ENCODE peak calls at places on chromosomes 13 and 19, in eight cellular contexts. One of them, this sample, is unnamed.

GRCh38 chr13:74217816-74218215 is 83.6 kb upstream of the KLF12 start:
- DNase-seq in Calu3: no peak
- DNase-seq in DND-41: no peak
- DNase-seq in CD8-positive, alpha-beta T cell: no peak
- DNase-seq in CD4-positive, alpha-beta T cell: no peak
- DNase-seq in spleen: no peak
- DNase-seq in GM13977: no peak
- DNase-seq in GM12864: no peak
- DNase-seq in this sample: no peak

GRCh38 chr13:75347925-75348324 is 134.0 kb downstream of the TBC1D4 start:
- DNase-seq in Calu3: no peak
- DNase-seq in DND-41: no peak
- DNase-seq in CD8-positive, alpha-beta T cell: no peak
- DNase-seq in CD4-positive, alpha-beta T cell: no peak
- DNase-seq in spleen: no peak
- DNase-seq in GM13977: no peak
- DNase-seq in GM12864: no peak
- DNase-seq in this sample: no peak

GRCh38 chr19:4866595-4867424 is 657 bp downstream of the PLIN3 start:
- DNase-seq in Calu3: peak
- DNase-seq in DND-41: peak
- DNase-seq in CD8-positive, alpha-beta T cell: peak
- DNase-seq in CD4-positive, alpha-beta T cell: peak
- DNase-seq in spleen: peak
- DNase-seq in GM13977: peak
- DNase-seq in GM12864: no peak
- DNase-seq in this sample: peak

GRCh38 chr13:25001807-25002206 is 94.1 kb upstream of the PABPC3 start:
- DNase-seq in Calu3: no peak
- DNase-seq in DND-41: no peak
- DNase-seq in CD8-positive, alpha-beta T cell: no peak
- DNase-seq in CD4-positive, alpha-beta T cell: no peak
- DNase-seq in spleen: no peak
- DNase-seq in GM13977: no peak
- DNase-seq in GM12864: no peak
- DNase-seq in this sample: no peak

GRCh38 chr13:81539643-81540150 is 1198.8 kb upstream of the SPRY2 start:
- DNase-seq in Calu3: no peak
- DNase-seq in DND-41: no peak
- DNase-seq in CD8-positive, alpha-beta T cell: no peak
- DNase-seq in CD4-positive, alpha-beta T cell: no peak
- DNase-seq in spleen: no peak
- DNase-seq in GM13977: no peak
- DNase-seq in GM12864: no peak
- DNase-seq in this sample: no peak

GRCh38 chr13:78136966-78137365 is 218.3 kb upstream of the EDNRB start:
- DNase-seq in Calu3: no peak
- DNase-seq in DND-41: no peak
- DNase-seq in CD8-positive, alpha-beta T cell: no peak
- DNase-seq in CD4-positive, alpha-beta T cell: no peak
- DNase-seq in spleen: no peak
- DNase-seq in GM13977: no peak
- DNase-seq in GM12864: no peak
- DNase-seq in this sample: no peak

GRCh38 chr19:55111238-55111831 is 6.1 kb downstream of the PPP1R12C start:
- DNase-seq in Calu3: no peak
- DNase-seq in DND-41: no peak
- DNase-seq in CD8-positive, alpha-beta T cell: no peak
- DNase-seq in CD4-positive, alpha-beta T cell: no peak
- DNase-seq in spleen: no peak
- DNase-seq in GM13977: no peak
- DNase-seq in GM12864: no peak
- DNase-seq in this sample: no peak

GRCh38 chr13:28046981-28047380 is 53.4 kb downstream of the FLT3 start:
- DNase-seq in Calu3: no peak
- DNase-seq in DND-41: no peak
- DNase-seq in CD8-positive, alpha-beta T cell: no peak
- DNase-seq in CD4-positive, alpha-beta T cell: no peak
- DNase-seq in spleen: no peak
- DNase-seq in GM13977: no peak
- DNase-seq in GM12864: no peak
- DNase-seq in this sample: no peak

GRCh38 chr19:9615828-9616227 is 5.2 kb downstream of the ZNF561 start:
- DNase-seq in Calu3: no peak
- DNase-seq in DND-41: no peak
- DNase-seq in CD8-positive, alpha-beta T cell: no peak
- DNase-seq in CD4-positive, alpha-beta T cell: no peak
- DNase-seq in spleen: no peak
- DNase-seq in GM13977: no peak
- DNase-seq in GM12864: no peak
- DNase-seq in this sample: no peak

GRCh38 chr13:23695711-23696512 is 125.7 kb downstream of the TNFRSF19 start:
- DNase-seq in Calu3: no peak
- DNase-seq in DND-41: no peak
- DNase-seq in CD8-positive, alpha-beta T cell: peak
- DNase-seq in CD4-positive, alpha-beta T cell: peak
- DNase-seq in spleen: peak
- DNase-seq in GM13977: peak
- DNase-seq in GM12864: peak
- DNase-seq in this sample: no peak

DNA sequence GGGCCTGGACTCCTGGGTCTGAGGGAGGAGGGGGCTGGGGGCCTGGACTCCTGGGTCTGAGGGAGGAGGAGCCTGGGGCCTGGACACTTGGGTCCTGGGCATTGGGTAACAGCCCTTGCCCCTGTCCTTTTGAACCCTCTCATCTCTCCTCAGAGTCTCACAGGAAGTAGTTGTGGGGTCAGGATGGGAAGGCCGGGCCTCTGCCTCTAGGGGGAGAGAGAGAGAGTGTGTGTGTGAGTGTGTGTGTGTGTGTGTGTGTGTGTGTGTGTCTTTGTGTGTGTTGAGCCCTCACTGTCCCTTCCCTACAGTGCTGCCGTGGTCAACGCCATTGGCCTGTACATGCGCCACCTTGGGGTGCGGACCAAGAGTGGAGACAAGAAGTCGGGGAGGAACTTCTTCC is 10.9 kb downstream of the ARHGEF1 start:
- DNase-seq in Calu3: no peak
- DNase-seq in DND-41: peak
- DNase-seq in CD8-positive, alpha-beta T cell: no peak
- DNase-seq in CD4-positive, alpha-beta T cell: no peak
- DNase-seq in spleen: no peak
- DNase-seq in GM13977: no peak
- DNase-seq in GM12864: no peak
- DNase-seq in this sample: no peak
- TF ChIP-seq CTCF in Calu3: no peak
- TF ChIP-seq CTCF in DND-41: peak
- TF ChIP-seq CTCF in CD8-positive, alpha-beta T cell: no peak
- TF ChIP-seq CTCF in CD4-positive, alpha-beta T cell: no peak
- TF ChIP-seq CTCF in spleen: no peak
- TF ChIP-seq CTCF in GM13977: peak
- TF ChIP-seq CTCF in GM12864: peak
- TF ChIP-seq CTCF in this sample: no peak

GRCh38 chr13:49419292-49419691 is 24.6 kb downstream of the CAB39L start:
- DNase-seq in Calu3: no peak
- DNase-seq in DND-41: no peak
- DNase-seq in CD8-positive, alpha-beta T cell: no peak
- DNase-seq in CD4-positive, alpha-beta T cell: no peak
- DNase-seq in spleen: no peak
- DNase-seq in GM13977: no peak
- DNase-seq in GM12864: no peak
- DNase-seq in this sample: no peak

GRCh38 chr13:49418206-49418605 is 25.7 kb downstream of the CAB39L start:
- DNase-seq in Calu3: no peak
- DNase-seq in DND-41: no peak
- DNase-seq in CD8-positive, alpha-beta T cell: no peak
- DNase-seq in CD4-positive, alpha-beta T cell: no peak
- DNase-seq in spleen: no peak
- DNase-seq in GM13977: no peak
- DNase-seq in GM12864: no peak
- DNase-seq in this sample: no peak

DNA sequence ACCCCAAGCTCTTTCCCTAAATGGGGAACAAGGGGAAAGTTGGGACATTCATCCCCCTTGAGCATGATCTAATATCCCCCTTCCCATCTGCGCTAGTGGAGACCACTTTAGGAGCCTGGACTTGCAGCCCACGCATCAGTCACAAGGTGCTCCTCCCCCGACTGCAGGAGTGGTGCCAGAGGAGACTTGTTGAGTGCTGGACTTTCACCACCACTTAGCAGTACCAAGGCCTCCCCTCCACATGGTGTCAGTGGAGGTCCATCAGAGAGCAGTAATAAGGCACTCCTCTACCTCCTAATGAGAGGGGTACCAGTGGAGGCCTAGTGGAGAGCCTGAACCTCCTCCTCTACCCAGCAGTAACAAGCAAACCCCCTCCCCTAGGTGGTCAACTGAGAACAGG is 22.5 kb downstream of the CAB39L start:
- DNase-seq in Calu3: peak
- DNase-seq in DND-41: peak
- DNase-seq in CD8-positive, alpha-beta T cell: no peak
- DNase-seq in CD4-positive, alpha-beta T cell: no peak
- DNase-seq in spleen: no peak
- DNase-seq in GM13977: peak
- DNase-seq in GM12864: peak
- DNase-seq in this sample: no peak
- TF ChIP-seq CTCF in Calu3: no peak
- TF ChIP-seq CTCF in DND-41: peak
- TF ChIP-seq CTCF in CD8-positive, alpha-beta T cell: no peak
- TF ChIP-seq CTCF in CD4-positive, alpha-beta T cell: no peak
- TF ChIP-seq CTCF in spleen: no peak
- TF ChIP-seq CTCF in GM13977: peak
- TF ChIP-seq CTCF in GM12864: peak
- TF ChIP-seq CTCF in this sample: no peak

GRCh38 chr13:80201686-80202085 is 139.2 kb downstream of the SPRY2 start:
- DNase-seq in Calu3: no peak
- DNase-seq in DND-41: no peak
- DNase-seq in CD8-positive, alpha-beta T cell: no peak
- DNase-seq in CD4-positive, alpha-beta T cell: no peak
- DNase-seq in spleen: no peak
- DNase-seq in GM13977: no peak
- DNase-seq in GM12864: no peak
- DNase-seq in this sample: no peak

GRCh38 chr13:80195649-80196048 is 145.3 kb downstream of the SPRY2 start:
- DNase-seq in Calu3: no peak
- DNase-seq in DND-41: no peak
- DNase-seq in CD8-positive, alpha-beta T cell: no peak
- DNase-seq in CD4-positive, alpha-beta T cell: no peak
- DNase-seq in spleen: no peak
- DNase-seq in GM13977: no peak
- DNase-seq in GM12864: no peak
- DNase-seq in this sample: no peak

GRCh38 chr13:80196756-80197155 is 144.2 kb downstream of the SPRY2 start:
- DNase-seq in Calu3: no peak
- DNase-seq in DND-41: no peak
- DNase-seq in CD8-positive, alpha-beta T cell: no peak
- DNase-seq in CD4-positive, alpha-beta T cell: no peak
- DNase-seq in spleen: no peak
- DNase-seq in GM13977: no peak
- DNase-seq in GM12864: no peak
- DNase-seq in this sample: no peak

GRCh38 chr13:80199067-80199466 is 141.9 kb downstream of the SPRY2 start:
- DNase-seq in Calu3: no peak
- DNase-seq in DND-41: no peak
- DNase-seq in CD8-positive, alpha-beta T cell: no peak
- DNase-seq in CD4-positive, alpha-beta T cell: no peak
- DNase-seq in spleen: no peak
- DNase-seq in GM13977: no peak
- DNase-seq in GM12864: no peak
- DNase-seq in this sample: no peak

GRCh38 chr13:80199585-80200292 is 141.2 kb downstream of the SPRY2 start:
- DNase-seq in Calu3: no peak
- DNase-seq in DND-41: no peak
- DNase-seq in CD8-positive, alpha-beta T cell: no peak
- DNase-seq in CD4-positive, alpha-beta T cell: no peak
- DNase-seq in spleen: no peak
- DNase-seq in GM13977: no peak
- DNase-seq in GM12864: no peak
- DNase-seq in this sample: no peak
- TF ChIP-seq CTCF in Calu3: no peak
- TF ChIP-seq CTCF in DND-41: no peak
- TF ChIP-seq CTCF in CD8-positive, alpha-beta T cell: no peak
- TF ChIP-seq CTCF in CD4-positive, alpha-beta T cell: no peak
- TF ChIP-seq CTCF in spleen: no peak
- TF ChIP-seq CTCF in GM13977: no peak
- TF ChIP-seq CTCF in GM12864: no peak
- TF ChIP-seq CTCF in this sample: no peak

GRCh38 chr19:40659566-40659965 is 30.9 kb downstream of the NUMBL start:
- DNase-seq in Calu3: no peak
- DNase-seq in DND-41: no peak
- DNase-seq in CD8-positive, alpha-beta T cell: no peak
- DNase-seq in CD4-positive, alpha-beta T cell: no peak
- DNase-seq in spleen: no peak
- DNase-seq in GM13977: no peak
- DNase-seq in GM12864: no peak
- DNase-seq in this sample: no peak
- TF ChIP-seq CTCF in Calu3: no peak
- TF ChIP-seq CTCF in DND-41: no peak
- TF ChIP-seq CTCF in CD8-positive, alpha-beta T cell: no peak
- TF ChIP-seq CTCF in CD4-positive, alpha-beta T cell: no peak
- TF ChIP-seq CTCF in spleen: no peak
- TF ChIP-seq CTCF in GM13977: no peak
- TF ChIP-seq CTCF in GM12864: no peak
- TF ChIP-seq CTCF in this sample: no peak

GRCh38 chr19:43623889-43624670 is 4.7 kb upstream of the ZNF428 start:
- DNase-seq in Calu3: no peak
- DNase-seq in DND-41: peak
- DNase-seq in CD8-positive, alpha-beta T cell: no peak
- DNase-seq in CD4-positive, alpha-beta T cell: no peak
- DNase-seq in spleen: no peak
- DNase-seq in GM13977: no peak
- DNase-seq in GM12864: no peak
- DNase-seq in this sample: no peak

GRCh38 chr19:43619262-43620060 is at the start of gene ZNF428:
- DNase-seq in Calu3: peak
- DNase-seq in DND-41: peak
- DNase-seq in CD8-positive, alpha-beta T cell: peak
- DNase-seq in CD4-positive, alpha-beta T cell: peak
- DNase-seq in spleen: peak
- DNase-seq in GM13977: peak
- DNase-seq in GM12864: peak
- DNase-seq in this sample: peak

GRCh38 chr19:43622956-43623355 is 3.5 kb upstream of the ZNF428 start:
- DNase-seq in Calu3: no peak
- DNase-seq in DND-41: no peak
- DNase-seq in CD8-positive, alpha-beta T cell: no peak
- DNase-seq in CD4-positive, alpha-beta T cell: no peak
- DNase-seq in spleen: no peak
- DNase-seq in GM13977: no peak
- DNase-seq in GM12864: no peak
- DNase-seq in this sample: no peak

GRCh38 chr19:43620061-43621001 is 902 bp upstream of the ZNF428 start:
- DNase-seq in Calu3: no peak
- DNase-seq in DND-41: no peak
- DNase-seq in CD8-positive, alpha-beta T cell: peak
- DNase-seq in CD4-positive, alpha-beta T cell: peak
- DNase-seq in spleen: no peak
- DNase-seq in GM13977: no peak
- DNase-seq in GM12864: no peak
- DNase-seq in this sample: no peak

GRCh38 chr19:43622070-43622469 is 2.6 kb upstream of the ZNF428 start:
- DNase-seq in Calu3: no peak
- DNase-seq in DND-41: no peak
- DNase-seq in CD8-positive, alpha-beta T cell: no peak
- DNase-seq in CD4-positive, alpha-beta T cell: no peak
- DNase-seq in spleen: no peak
- DNase-seq in GM13977: no peak
- DNase-seq in GM12864: no peak
- DNase-seq in this sample: no peak
- TF ChIP-seq CTCF in Calu3: no peak
- TF ChIP-seq CTCF in DND-41: no peak
- TF ChIP-seq CTCF in CD8-positive, alpha-beta T cell: no peak
- TF ChIP-seq CTCF in CD4-positive, alpha-beta T cell: no peak
- TF ChIP-seq CTCF in spleen: no peak
- TF ChIP-seq CTCF in GM13977: no peak
- TF ChIP-seq CTCF in GM12864: no peak
- TF ChIP-seq CTCF in this sample: no peak

This sample was measured in osteocyte.